ENCODE peak calls at places on chromosomes 1 and 21, in eight cellular contexts. O is fibroblast of lung; L is adrenal gland; S is astrocyte; T is HCT116; V is CD8-positive, alpha-beta T cell; J is heart right ventricle; G is IMR-90. X is an unnamed sample.

GRCh38 chr1:7491089-7491817 is 279.8 kb upstream of the VAMP3 start:
- DNase-seq in G (peak; percentile 77), L (peak; percentile 59), T (no peak), V (no peak), S (peak; percentile 84), O (peak; percentile 85), J (peak; percentile 40), X (peak; percentile 60)

GRCh38 chr1:84842748-84843231 is 50.2 kb downstream of the LPAR3 start:
- DNase-seq in T (no peak), G (no peak), V (no peak), J (no peak), O (no peak), S (no peak), L (no peak), X (no peak)

GRCh38 chr21:16420086-16420724 is 690.4 kb downstream of the USP25 start:
- DNase-seq in S (peak; percentile 67), O (peak; percentile 84), T (no peak), G (peak; percentile 18), V (no peak), J (peak; percentile 64), L (peak; percentile 62), X (peak; percentile 76)

GRCh38 chr1:212234431-212235298 is 50.5 kb upstream of the PPP2R5A start:
- DNase-seq in S (peak; percentile 95), J (peak; percentile 73), V (no peak), T (peak; percentile 73), O (peak; percentile 97), L (peak; percentile 88), G (peak; percentile 98), X (no peak)

GRCh38 chr1:209202826-209203439 is 380.6 kb upstream of the CAMK1G start:
- DNase-seq in S (peak; percentile 33), J (no peak), G (peak; percentile 64), T (peak; percentile 46), O (peak; percentile 59), V (no peak), L (no peak), X (no peak)

GRCh38 chr1:204872262-204872881 is 1.7 kb downstream of the NFASC start:
- DNase-seq in S (peak; percentile 86), T (no peak), V (no peak), L (peak; percentile 45), O (peak; percentile 91), G (no peak), J (peak; percentile 25), X (no peak)

GRCh38 chr1:119762953-119763352 is 5.8 kb downstream of the HMGCS2 start:
- DNase-seq in T (no peak), V (no peak), J (no peak), O (no peak), S (no peak), G (no peak), L (no peak), X (no peak)

GRCh38 chr1:212167098-212167497 is 118.1 kb upstream of the PPP2R5A start:
- DNase-seq in L (peak; percentile 86), G (peak; percentile 90), S (peak; percentile 10), J (peak; percentile 56), O (no peak), V (no peak), T (no peak), X (no peak)

GRCh38 chr1:22105611-22106207 is 37.2 kb downstream of the WNT4 start:
- DNase-seq in O (peak; percentile 56), V (peak; percentile 29), T (peak; percentile 29), S (peak; percentile 38), J (no peak), G (peak; percentile 69), L (no peak), X (peak; percentile 46)

GRCh38 chr1:221693087-221693486 is 48.8 kb downstream of the DUSP10 start:
- DNase-seq in G (no peak), T (no peak), V (no peak), O (no peak), L (no peak), S (no peak), J (no peak), X (no peak)

GRCh38 chr21:28738882-28739281 is 253.8 kb downstream of the LTN1 start:
- DNase-seq in O (no peak), V (no peak), J (no peak), G (no peak), T (no peak), S (no peak), L (no peak), X (no peak)

GRCh38 chr21:45085700-45086099 is 11.3 kb downstream of the ADARB1 start:
- DNase-seq in J (no peak), O (no peak), T (no peak), S (no peak), G (no peak), V (no peak), L (peak; percentile 49), X (no peak)
- H3K4me1 ChIP-seq in J (peaks cover 54% of the 10 kb centered on the region), O (peaks cover 5% of the 10 kb centered on the region), T (peaks cover 7% of the 10 kb centered on the region), S (peaks cover 9% of the 10 kb centered on the region), G (peaks cover 26% of the 10 kb centered on the region), V (peaks cover 90% of the 10 kb centered on the region), L (peaks cover 3% of the 10 kb centered on the region), X (no peaks in the 10 kb centered on the region)

GRCh38 chr1:33005117-33005811 is 31.4 kb downstream of the AK2 start:
- DNase-seq in O (no peak), L (no peak), S (no peak), J (no peak), V (no peak), T (no peak), G (no peak), X (no peak)

GRCh38 chr1:33005812-33006465 is 30.7 kb downstream of the AK2 start:
- DNase-seq in L (no peak), O (peak; percentile 50), J (no peak), G (no peak), S (peak; percentile 49), V (no peak), T (no peak), X (no peak)

GRCh38 chr1:33009561-33009960 is 27.1 kb downstream of the AK2 start:
- DNase-seq in S (no peak), T (no peak), V (no peak), O (no peak), G (no peak), L (no peak), J (no peak), X (peak; percentile 64)

GRCh38 chr1:33008051-33008914 is 28.4 kb downstream of the AK2 start:
- DNase-seq in T (no peak), V (no peak), O (no peak), G (no peak), S (peak; percentile 21), L (no peak), J (no peak), X (no peak)

DNA sequence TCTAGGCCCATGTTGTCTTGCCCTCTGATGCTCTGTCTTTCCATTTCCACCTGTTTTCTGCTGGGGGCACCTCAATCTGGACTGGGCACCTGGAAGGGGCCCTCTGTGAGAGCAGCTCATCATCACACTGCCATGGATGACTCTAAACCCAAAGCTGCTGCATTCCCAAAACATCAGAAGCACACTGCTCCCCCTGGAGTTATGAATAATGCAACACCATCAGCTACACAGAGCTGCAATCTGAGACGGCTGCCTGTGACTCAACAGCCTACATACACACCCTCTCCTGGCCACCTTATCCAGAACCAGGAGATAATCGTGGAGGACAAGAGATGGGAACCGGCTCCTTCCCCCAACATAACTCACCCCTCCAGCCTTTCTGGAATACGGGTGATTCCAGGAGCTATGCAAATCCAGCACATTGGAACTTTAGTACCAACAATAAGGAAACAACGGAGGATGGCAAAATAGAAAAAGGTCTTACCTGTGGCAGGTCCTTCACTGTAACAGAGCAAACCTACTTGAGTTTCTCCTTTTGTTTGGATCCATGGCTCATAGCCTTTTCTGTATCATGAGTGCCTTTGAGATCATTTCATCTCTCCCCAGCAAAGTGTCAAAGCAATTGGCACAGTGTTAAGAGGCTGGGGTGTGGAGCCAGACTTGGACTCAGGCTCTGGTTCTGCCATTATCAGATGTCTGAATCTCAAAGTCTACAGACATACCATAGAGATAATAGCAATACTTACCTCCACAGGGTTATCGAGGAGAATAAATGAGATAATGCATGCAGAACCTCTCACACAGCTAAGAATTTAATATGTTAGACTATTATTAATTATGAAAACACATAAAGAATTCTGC is 29.3 kb downstream of the AK2 start:
- DNase-seq in V (no peak), L (peak; percentile 86), G (peak; percentile 94), O (peak; percentile 92), T (peak; percentile 57), J (peak; percentile 30), S (peak; percentile 87), X (peak; percentile 43)
- TF ChIP-seq CTCF in V (no peak), L (peak; percentile 65), G (peak; percentile 89), O (peak; percentile 74), T (peak; percentile 57), J (peak; percentile 55), S (peak; percentile 71), X (peak; percentile 23)

GRCh38 chr1:66372522-66373071 is 161.4 kb upstream of the SGIP1 start:
- DNase-seq in L (no peak), V (no peak), S (no peak), J (no peak), O (no peak), T (no peak), G (no peak), X (no peak)
- H3K4me1 ChIP-seq in L (peaks cover 17% of the 10 kb centered on the region), V (peaks cover 48% of the 10 kb centered on the region), S (peaks cover 28% of the 10 kb centered on the region), J (peaks cover 33% of the 10 kb centered on the region), O (peaks cover 7% of the 10 kb centered on the region), T (peaks cover 5% of the 10 kb centered on the region), G (peaks cover 22% of the 10 kb centered on the region), X (peaks cover 10% of the 10 kb centered on the region)

GRCh38 chr1:206736878-206737728 is 33.5 kb upstream of the IL19 start:
- DNase-seq in S (no peak), L (peak; percentile 53), V (peak; percentile 81), J (no peak), O (no peak), T (no peak), G (no peak), X (no peak)

GRCh38 chr1:206739411-206740076 is 31.0 kb upstream of the IL19 start:
- DNase-seq in T (no peak), O (no peak), J (no peak), S (no peak), G (peak; percentile 33), V (peak; percentile 23), L (peak; percentile 56), X (no peak)

GRCh38 chr1:206741142-206741701 is 29.4 kb upstream of the IL19 start:
- DNase-seq in V (no peak), L (no peak), G (no peak), T (no peak), S (no peak), J (no peak), O (no peak), X (no peak)

GRCh38 chr1:206737729-206738222 is 32.8 kb upstream of the IL19 start:
- DNase-seq in V (peak; percentile 46), S (no peak), T (no peak), L (peak; percentile 54), J (no peak), G (no peak), O (no peak), X (peak; percentile 75)

GRCh38 chr1:206738370-206739366 is 31.9 kb upstream of the IL19 start:
- DNase-seq in O (peak; percentile 33), V (no peak), S (no peak), L (no peak), T (peak; percentile 16), G (peak; percentile 28), J (no peak), X (no peak)
- TF ChIP-seq CTCF in O (peak; percentile 45), V (no peak), S (peak; percentile 34), L (no peak), T (peak; percentile 50), G (peak; percentile 33), J (peak; percentile 35), X (peak; percentile 8)